ENCODE peak calls at places on chromosomes 11 and 22, in nine cellular contexts. Z is choroid plexus epithelial cell; E is retinal pigment epithelial cell; N is hepatocyte; G is upper lobe of right lung; S is lower lobe of right lung; A is CD8-positive, alpha-beta T cell; P is CD4-positive, CD25-positive, alpha-beta regulatory T cell; O is tibial artery. L is an unnamed sample.

GRCh38 chr11:13875643-13876042 is 86.9 kb upstream of the SPON1 start:
- DNase-seq in Z (no peak), E (no peak), N (no peak), G (no peak), S (no peak), A (no peak), P (no peak), O (no peak), L (peak; percentile 44)

GRCh38 chr22:24180316-24181087 is 785 bp upstream of the SUSD2 start:
- DNase-seq in Z (no peak), E (no peak), N (no peak), G (no peak), S (peak; percentile 42), A (no peak), P (no peak), O (no peak), L (no peak)

GRCh38 chr11:42819126-42819525 is 492.7 kb upstream of the API5 start:
- DNase-seq in Z (no peak), E (no peak), N (no peak), G (no peak), S (no peak), A (no peak), P (no peak), O (no peak), L (no peak)

GRCh38 chr11:122105009-122105828 is 10.8 kb downstream of the BLID start:
- DNase-seq in Z (no peak), E (no peak), N (no peak), G (no peak), S (no peak), A (no peak), P (no peak), O (no peak), L (no peak)

GRCh38 chr11:824292-824880 is 3.3 kb upstream of the CRACR2B start:
- DNase-seq in Z (no peak), E (no peak), N (no peak), G (no peak), S (no peak), A (no peak), P (no peak), O (no peak), L (no peak)

GRCh38 chr22:49328076-49328475 is 499.6 kb downstream of the BRD1 start:
- DNase-seq in Z (no peak), E (no peak), N (no peak), G (peak; percentile 45), S (peak; percentile 19), A (peak; percentile 36), P (no peak), O (no peak), L (no peak)

GRCh38 chr11:206516-207212 is 535 bp downstream of the BET1L start:
- DNase-seq in Z (no peak), E (no peak), N (peak; percentile 54), G (peak; percentile 69), S (peak; percentile 55), A (no peak), P (peak; percentile 40), O (no peak), L (no peak)

GRCh38 chr11:115682101-115682500 is 177.9 kb upstream of the CADM1 start:
- DNase-seq in Z (no peak), E (no peak), N (no peak), G (no peak), S (no peak), A (no peak), P (no peak), O (no peak), L (no peak)

GRCh38 chr22:20965104-20965887 is 1.8 kb upstream of the AIFM3 start:
- DNase-seq in Z (no peak), E (no peak), N (no peak), G (no peak), S (no peak), A (no peak), P (no peak), O (no peak), L (no peak)

GRCh38 chr22:20962491-20962945 is 4.5 kb upstream of the AIFM3 start:
- DNase-seq in Z (no peak), E (no peak), N (no peak), G (no peak), S (no peak), A (no peak), P (no peak), O (no peak), L (no peak)

GRCh38 chr22:20964799-20965103 is 2.3 kb upstream of the AIFM3 start:
- DNase-seq in Z (no peak), E (no peak), N (no peak), G (no peak), S (no peak), A (no peak), P (no peak), O (no peak), L (no peak)

GRCh38 chr22:20963201-20964052 is 3.6 kb upstream of the AIFM3 start:
- DNase-seq in Z (no peak), E (no peak), N (no peak), G (no peak), S (no peak), A (no peak), P (no peak), O (no peak), L (no peak)

DNA sequence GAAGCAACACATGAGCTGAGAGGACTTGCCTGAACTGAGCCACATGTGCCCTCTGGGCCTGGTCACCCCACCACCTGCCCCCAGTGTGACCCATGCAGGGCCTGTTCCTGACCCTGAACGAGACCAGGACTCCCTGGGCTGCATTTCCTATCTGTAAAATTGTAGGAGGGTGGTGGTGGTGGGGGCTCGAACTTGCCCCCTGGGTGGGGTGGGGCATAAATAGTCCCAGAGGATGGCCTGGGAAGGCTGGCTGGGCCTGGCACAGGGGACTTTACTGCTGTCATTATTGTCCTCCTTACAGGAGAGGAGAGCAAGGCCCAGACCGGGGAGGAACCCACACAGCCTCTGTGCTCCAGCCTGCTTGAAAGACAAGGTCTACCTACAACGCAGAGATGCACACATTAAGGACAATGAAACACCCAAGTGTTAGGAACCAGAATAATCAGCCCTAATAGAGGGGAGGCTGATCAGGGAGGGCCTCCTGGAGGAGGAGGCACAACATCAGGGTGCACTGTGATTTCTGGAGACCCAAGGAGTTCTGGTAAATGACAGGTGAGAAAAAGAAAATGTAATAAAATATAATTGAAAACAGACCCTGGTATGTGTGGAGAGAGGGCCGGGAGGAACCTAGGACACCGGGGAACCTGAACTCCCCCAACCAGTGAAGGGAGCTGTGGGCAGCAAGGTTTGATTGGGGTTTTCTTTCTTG is 2.8 kb upstream of the AIFM3 start:
- DNase-seq in Z (no peak), E (no peak), N (no peak), G (no peak), S (no peak), A (no peak), P (no peak), O (no peak), L (no peak)
- H3K4me3 ChIP-seq in Z (no peak overlapping the region), E (peak overlapping the region; percentile 15), N (peak overlapping the region; percentile 45), G (no peak overlapping the region), S (peak overlapping the region; percentile 27), A (peak overlapping the region; percentile 35), P (no peak overlapping the region), O (no peak overlapping the region), L (peak overlapping the region; percentile 12)

DNA sequence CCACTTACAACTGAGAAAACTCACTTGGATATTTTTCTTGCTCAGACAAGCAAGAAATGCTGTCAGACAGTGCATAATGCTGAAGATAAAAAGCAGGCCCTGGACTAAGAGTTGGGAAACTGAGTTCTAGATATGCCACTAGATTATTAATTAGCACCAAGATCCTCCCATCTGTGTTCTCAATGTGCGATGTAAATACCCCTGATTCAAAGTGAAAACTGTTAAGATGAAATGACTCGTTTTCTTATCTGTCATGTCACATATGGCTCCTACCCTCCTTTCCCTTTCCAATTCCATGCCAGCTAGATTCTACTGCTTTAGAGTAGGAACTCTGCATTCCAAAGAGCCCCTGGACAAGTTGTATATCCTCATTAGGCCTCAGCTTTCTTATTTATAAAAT is 88.9 kb upstream of the CLNS1A start:
- DNase-seq in Z (no peak), E (no peak), N (no peak), G (no peak), S (no peak), A (no peak), P (no peak), O (no peak), L (no peak)
- H3K4me3 ChIP-seq in Z (no peak overlapping the region), E (no peak overlapping the region), N (no peak overlapping the region), G (no peak overlapping the region), S (no peak overlapping the region), A (no peak overlapping the region), P (no peak overlapping the region), O (no peak overlapping the region), L (no peak overlapping the region)

DNA sequence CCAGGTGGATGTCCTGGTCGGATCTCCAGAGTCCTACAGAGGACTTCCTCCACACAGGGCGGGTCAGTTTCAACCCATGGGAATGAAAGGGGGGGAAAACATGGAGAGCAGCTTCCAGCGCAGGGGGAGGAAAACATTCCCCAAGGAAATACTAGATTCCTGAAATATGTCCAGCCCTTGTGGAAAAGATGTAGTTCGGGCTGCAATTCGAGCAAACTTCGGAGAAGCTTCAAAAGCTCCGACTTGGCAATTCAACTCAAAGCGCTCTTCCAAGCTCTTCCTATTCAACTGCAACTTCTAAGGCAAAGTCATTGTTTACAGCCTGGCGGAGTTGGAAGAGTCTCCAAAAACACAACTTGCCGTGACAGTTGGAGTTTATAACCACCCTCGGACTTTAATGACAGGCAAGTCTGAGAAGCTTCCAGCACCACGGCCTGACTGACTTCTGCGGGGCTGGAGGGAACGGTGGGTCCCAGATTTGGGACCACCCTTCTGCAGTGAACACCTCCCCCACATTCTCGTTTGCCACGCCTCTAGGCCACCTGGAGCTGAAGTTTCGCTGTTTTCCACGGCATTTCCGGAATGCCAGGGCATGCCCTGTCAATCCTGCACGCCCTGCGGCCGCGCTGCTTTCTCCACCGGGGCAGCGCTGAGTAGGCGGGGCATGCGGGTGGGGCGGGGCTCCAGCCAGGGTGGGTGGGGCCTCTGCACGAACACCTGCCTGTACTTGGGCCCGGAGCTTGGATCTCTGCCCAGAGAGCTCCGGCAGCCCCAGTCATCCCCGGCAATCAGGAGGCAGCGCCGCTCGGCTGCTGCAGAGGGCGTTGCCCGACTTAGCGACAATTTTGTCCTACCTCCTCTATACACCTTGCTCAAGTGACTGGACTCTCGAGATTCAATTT is 49.0 kb upstream of the BIRC3 start:
- DNase-seq in Z (peak; percentile 78), E (no peak), N (peak; percentile 95), G (peak; percentile 94), S (peak; percentile 92), A (peak; percentile 84), P (peak; percentile 88), O (peak; percentile 51), L (peak; percentile 97)
- H3K4me3 ChIP-seq in Z (peak overlapping the region; percentile 45), E (peak overlapping the region; percentile 32), N (no peak overlapping the region), G (peak overlapping the region; percentile 43), S (peak overlapping the region; percentile 50), A (peak overlapping the region; percentile 59), P (peak overlapping the region; percentile 86), O (peak overlapping the region; percentile 54), L (peak overlapping the region; percentile 67)

GRCh38 chr11:134047586-134047999 is 21.3 kb upstream of the JAM3 start:
- DNase-seq in Z (peak; percentile 37), E (no peak), N (no peak), G (peak; percentile 66), S (no peak), A (no peak), P (no peak), O (peak; percentile 90), L (peak; percentile 32)

GRCh38 chr11:134049303-134049702 is 19.6 kb upstream of the JAM3 start:
- DNase-seq in Z (no peak), E (no peak), N (no peak), G (peak; percentile 25), S (no peak), A (peak; percentile 38), P (no peak), O (peak; percentile 6), L (no peak)

GRCh38 chr11:134046681-134047449 is 22.0 kb upstream of the JAM3 start:
- DNase-seq in Z (no peak), E (no peak), N (no peak), G (peak; percentile 45), S (no peak), A (no peak), P (no peak), O (peak; percentile 22), L (no peak)

GRCh38 chr11:134045799-134046635 is 22.9 kb upstream of the JAM3 start:
- DNase-seq in Z (peak; percentile 27), E (no peak), N (peak; percentile 50), G (peak; percentile 53), S (no peak), A (no peak), P (peak; percentile 66), O (no peak), L (no peak)

DNA sequence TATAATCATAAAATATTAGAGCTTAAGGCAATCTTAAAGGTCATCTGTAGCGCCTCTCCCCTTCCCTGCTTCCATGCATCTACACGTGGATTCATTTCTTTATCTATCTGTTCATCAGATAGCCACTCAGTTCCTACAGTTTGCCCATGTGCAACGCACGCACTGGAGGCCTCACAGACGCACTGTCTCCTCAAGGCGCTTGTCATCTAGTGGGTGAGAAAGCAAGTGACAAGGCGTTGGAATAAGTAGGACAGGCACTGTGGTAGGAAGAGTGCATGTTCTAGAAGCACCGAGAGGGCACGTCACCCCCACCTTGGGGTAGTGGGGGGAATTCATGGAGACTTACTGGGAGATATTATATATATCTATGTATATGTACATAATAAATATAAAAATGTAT is 20.8 kb upstream of the JAM3 start:
- DNase-seq in Z (no peak), E (no peak), N (no peak), G (peak; percentile 4), S (no peak), A (no peak), P (no peak), O (peak; percentile 18), L (peak; percentile 33)
- H3K4me3 ChIP-seq in Z (no peak overlapping the region), E (no peak overlapping the region), N (no peak overlapping the region), G (no peak overlapping the region), S (no peak overlapping the region), A (no peak overlapping the region), P (no peak overlapping the region), O (peak overlapping the region; percentile 39), L (no peak overlapping the region)